ENCODE peak calls at places on chromosomes 12 and 14, in four cellular contexts. One of them, this sample, is unnamed.
A peak's percentile ranks its signal among the peaks of the same experiment; 100 is the strongest.

GRCh38 chr12:120230326-120230973 is 29.5 kb upstream of the RPLP0 start:
- DNase-seq in RWPE1: peak; percentile 87
- DNase-seq in lower leg skin: peak; percentile 94
- DNase-seq in HS-5: peak; percentile 91
- DNase-seq in this sample: peak; percentile 85

GRCh38 chr12:76241371-76241770 is 106.8 kb downstream of the BBS10 start:
- DNase-seq in HS-5: no peak
- DNase-seq in RWPE1: no peak
- DNase-seq in lower leg skin: no peak
- DNase-seq in this sample: no peak

GRCh38 chr12:6313326-6313940 is 3.0 kb downstream of the PLEKHG6 start:
- DNase-seq in RWPE1: no peak
- DNase-seq in HS-5: no peak
- DNase-seq in lower leg skin: no peak
- DNase-seq in this sample: no peak

GRCh38 chr14:104694475-104694950 is 5.1 kb downstream of the INF2 start:
- DNase-seq in HS-5: no peak
- DNase-seq in lower leg skin: no peak
- DNase-seq in RWPE1: no peak
- DNase-seq in this sample: no peak

GRCh38 chr12:132169376-132169775 is 25.1 kb downstream of the NOC4L start:
- DNase-seq in lower leg skin: no peak
- DNase-seq in RWPE1: no peak
- DNase-seq in HS-5: no peak
- DNase-seq in this sample: no peak

GRCh38 chr12:9127936-9128663 is 12.4 kb upstream of the A2M start:
- DNase-seq in lower leg skin: no peak
- DNase-seq in HS-5: no peak
- DNase-seq in RWPE1: no peak
- DNase-seq in this sample: no peak

GRCh38 chr12:28172434-28173030 is 17.7 kb upstream of the CCDC91 start:
- DNase-seq in HS-5: peak; percentile 35
- DNase-seq in lower leg skin: no peak
- DNase-seq in RWPE1: peak; percentile 71
- DNase-seq in this sample: no peak

GRCh38 chr12:93403988-93404803 is 26.5 kb downstream of the NUDT4 start:
- DNase-seq in RWPE1: no peak
- DNase-seq in HS-5: no peak
- DNase-seq in lower leg skin: no peak
- DNase-seq in this sample: no peak

GRCh38 chr12:88934163-88934747 is 354.0 kb upstream of the KITLG start:
- DNase-seq in RWPE1: peak; percentile 84
- DNase-seq in lower leg skin: no peak
- DNase-seq in HS-5: no peak
- DNase-seq in this sample: no peak

GRCh38 chr14:56759633-56760032 is 50.6 kb downstream of the OTX2 start:
- DNase-seq in lower leg skin: no peak
- DNase-seq in HS-5: no peak
- DNase-seq in RWPE1: no peak
- DNase-seq in this sample: no peak

GRCh38 chr12:128057586-128057985 is 209.4 kb upstream of the TMEM132C start:
- DNase-seq in RWPE1: no peak
- DNase-seq in HS-5: no peak
- DNase-seq in lower leg skin: peak; percentile 69
- DNase-seq in this sample: no peak

GRCh38 chr14:105474478-105475268 is at the start of gene CRIP2:
- DNase-seq in lower leg skin: no peak
- DNase-seq in HS-5: no peak
- DNase-seq in RWPE1: peak; percentile 77
- DNase-seq in this sample: peak; percentile 75

GRCh38 chr14:81669308-81669707 is 135.7 kb upstream of the SEL1L start:
- DNase-seq in RWPE1: no peak
- DNase-seq in HS-5: no peak
- DNase-seq in lower leg skin: no peak
- DNase-seq in this sample: no peak

GRCh38 chr14:38127356-38127755 is 80.3 kb upstream of the SSTR1 start:
- DNase-seq in HS-5: no peak
- DNase-seq in lower leg skin: no peak
- DNase-seq in RWPE1: no peak
- DNase-seq in this sample: no peak

GRCh38 chr14:98594156-98594555 is 677.8 kb downstream of the BCL11B start:
- DNase-seq in lower leg skin: no peak
- DNase-seq in RWPE1: no peak
- DNase-seq in HS-5: no peak
- DNase-seq in this sample: no peak

GRCh38 chr12:124683330-124683662 is 115.9 kb upstream of the NCOR2 start:
- DNase-seq in lower leg skin: no peak
- DNase-seq in HS-5: no peak
- DNase-seq in RWPE1: peak; percentile 84
- DNase-seq in this sample: no peak

GRCh38 chr14:54589076-54589475 is 22.1 kb downstream of the SAMD4A start:
- DNase-seq in lower leg skin: no peak
- DNase-seq in RWPE1: peak; percentile 20
- DNase-seq in HS-5: no peak
- DNase-seq in this sample: no peak

GRCh38 chr12:90514325-90514724 is 440.7 kb downstream of the CCER1 start:
- DNase-seq in RWPE1: no peak
- DNase-seq in lower leg skin: no peak
- DNase-seq in HS-5: no peak
- DNase-seq in this sample: no peak

GRCh38 chr14:20632448-20632830 is 9.1 kb downstream of the OR6S1 start:
- DNase-seq in lower leg skin: no peak
- DNase-seq in HS-5: no peak
- DNase-seq in RWPE1: no peak
- DNase-seq in this sample: no peak

GRCh38 chr14:105061428-105062047 is 3.7 kb downstream of the GPR132 start:
- DNase-seq in HS-5: no peak
- DNase-seq in lower leg skin: peak; percentile 89
- DNase-seq in RWPE1: no peak
- DNase-seq in this sample: peak; percentile 50

GRCh38 chr12:89960607-89961394 is 252.2 kb upstream of the ATP2B1 start:
- DNase-seq in RWPE1: peak; percentile 38
- DNase-seq in HS-5: no peak
- DNase-seq in lower leg skin: no peak
- DNase-seq in this sample: no peak

GRCh38 chr12:89085421-89085820 is 266.9 kb downstream of the DUSP6 start:
- DNase-seq in HS-5: no peak
- DNase-seq in lower leg skin: no peak
- DNase-seq in RWPE1: no peak
- DNase-seq in this sample: no peak

GRCh38 chr12:110647669-110648068 is 33.7 kb downstream of the TCTN1 start:
- DNase-seq in lower leg skin: no peak
- DNase-seq in RWPE1: no peak
- DNase-seq in HS-5: no peak
- DNase-seq in this sample: no peak

GRCh38 chr12:91432079-91432478 is 249.5 kb upstream of the DCN start:
- DNase-seq in HS-5: no peak
- DNase-seq in lower leg skin: no peak
- DNase-seq in RWPE1: no peak
- DNase-seq in this sample: no peak

GRCh38 chr12:41536813-41537490 is 348.8 kb downstream of the PDZRN4 start:
- DNase-seq in RWPE1: no peak
- DNase-seq in HS-5: no peak
- DNase-seq in lower leg skin: no peak
- DNase-seq in this sample: no peak

GRCh38 chr12:111268738-111269572 is 99.9 kb downstream of the PHETA1 start:
- DNase-seq in RWPE1: no peak
- DNase-seq in lower leg skin: no peak
- DNase-seq in HS-5: no peak
- DNase-seq in this sample: no peak

GRCh38 chr12:80041691-80042090 is 57.6 kb upstream of the OTOGL start:
- DNase-seq in RWPE1: peak; percentile 11
- DNase-seq in lower leg skin: no peak
- DNase-seq in HS-5: peak; percentile 53
- DNase-seq in this sample: no peak

GRCh38 chr12:80412343-80412953 is 31.6 kb upstream of the PTPRQ start:
- DNase-seq in HS-5: peak; percentile 38
- DNase-seq in RWPE1: peak; percentile 24
- DNase-seq in lower leg skin: no peak
- DNase-seq in this sample: no peak

GRCh38 chr12:110141389-110141788 is 17.2 kb downstream of the IFT81 start:
- DNase-seq in RWPE1: no peak
- DNase-seq in lower leg skin: peak; percentile 88
- DNase-seq in HS-5: peak; percentile 9
- DNase-seq in this sample: no peak

GRCh38 chr12:63151061-63151897 is at the start of gene AVPR1A:
- DNase-seq in RWPE1: no peak
- DNase-seq in lower leg skin: peak; percentile 84
- DNase-seq in HS-5: no peak
- DNase-seq in this sample: peak; percentile 60

GRCh38 chr12:24270464-24270863 is 321.0 kb upstream of the SOX5 start:
- DNase-seq in RWPE1: no peak
- DNase-seq in lower leg skin: no peak
- DNase-seq in HS-5: no peak
- DNase-seq in this sample: no peak

GRCh38 chr12:20028033-20028432 is 340.3 kb upstream of the PDE3A start:
- DNase-seq in HS-5: no peak
- DNase-seq in lower leg skin: no peak
- DNase-seq in RWPE1: no peak
- DNase-seq in this sample: no peak

GRCh38 chr12:104190151-104190550 is 25.4 kb upstream of the TXNRD1 start:
- DNase-seq in lower leg skin: no peak
- DNase-seq in HS-5: no peak
- DNase-seq in RWPE1: no peak
- DNase-seq in this sample: no peak

GRCh38 chr14:91113829-91114078 is at the start of gene DGLUCY:
- DNase-seq in HS-5: no peak
- DNase-seq in RWPE1: no peak
- DNase-seq in lower leg skin: no peak
- DNase-seq in this sample: no peak

GRCh38 chr14:30559638-30560071 is 697 bp downstream of the G2E3 start:
- DNase-seq in lower leg skin: no peak
- DNase-seq in RWPE1: peak; percentile 25
- DNase-seq in HS-5: no peak
- DNase-seq in this sample: no peak

GRCh38 chr14:58789106-58789505 is 151.3 kb downstream of the DACT1 start:
- DNase-seq in HS-5: no peak
- DNase-seq in RWPE1: no peak
- DNase-seq in lower leg skin: no peak
- DNase-seq in this sample: no peak

GRCh38 chr14:77738559-77739250 is 22.3 kb downstream of the SNW1 start:
- DNase-seq in HS-5: no peak
- DNase-seq in RWPE1: no peak
- DNase-seq in lower leg skin: no peak
- DNase-seq in this sample: no peak

GRCh38 chr14:76904100-76904739 is 78.0 kb downstream of the LRRC74A start:
- DNase-seq in RWPE1: no peak
- DNase-seq in lower leg skin: no peak
- DNase-seq in HS-5: no peak
- DNase-seq in this sample: no peak

GRCh38 chr14:68341765-68342212 is 451.1 kb downstream of the ZFP36L1 start:
- DNase-seq in RWPE1: no peak
- DNase-seq in HS-5: no peak
- DNase-seq in lower leg skin: no peak
- DNase-seq in this sample: no peak

GRCh38 chr14:78982551-78982950 is 812.4 kb downstream of the NRXN3 start:
- DNase-seq in RWPE1: no peak
- DNase-seq in lower leg skin: no peak
- DNase-seq in HS-5: no peak
- DNase-seq in this sample: no peak